ENCODE peak calls at places on chromosomes 1 and 21, in nine cellular contexts. D is brain microvascular endothelial cell; R is tibial nerve; F is globus pallidus; B is fibroblast of the aortic adventitia; Y is fibroblast of mammary gland; A is lung microvascular endothelial cell; H is NT2/D1; P is activated T-helper 2 cell treated with anti-CD3 and anti-CD28 coated beads, Interferon-gamma antibody, Interleukin-2, Interleukin-4, amounts not matched to agents 10 μg/mL and 5 μg/mL and 100 μg/mL, durations not matched to agents 14 hours and 24 hours and 36 hours. S is an unnamed sample.

GRCh38 chr21:27023186-27023585 is 56.3 kb upstream of the ADAMTS5 start:
- DNase-seq in B (peak), R (no peak), D (no peak), F (no peak), H (no peak), Y (no peak), A (no peak), P (no peak), S (peak)

GRCh38 chr1:195715652-195716051 is 892.6 kb downstream of the KCNT2 start:
- DNase-seq in Y (no peak), D (no peak), F (no peak), P (no peak), H (no peak), R (no peak), A (no peak), B (no peak), S (no peak)

GRCh38 chr1:117753652-117754051 is 147.8 kb downstream of the TENT5C start:
- DNase-seq in P (no peak), F (no peak), R (no peak), A (no peak), H (no peak), D (peak), Y (peak), B (peak), S (peak)

GRCh38 chr1:227093309-227093708 is 153.2 kb downstream of the COQ8A start:
- DNase-seq in P (no peak), Y (no peak), F (no peak), A (no peak), H (no peak), B (no peak), R (no peak), D (no peak), S (no peak)

GRCh38 chr1:207009945-207010344 is 22.6 kb downstream of the C1orf116 start:
- DNase-seq in P (no peak), D (no peak), Y (no peak), B (no peak), A (no peak), R (no peak), H (no peak), F (no peak), S (no peak)

GRCh38 chr1:2893473-2894120 is 92.1 kb upstream of the TTC34 start:
- DNase-seq in P (no peak), Y (no peak), B (no peak), F (no peak), R (no peak), D (no peak), H (no peak), A (no peak), S (no peak)

GRCh38 chr1:54136269-54136896 is 16.4 kb downstream of the CDCP2 start:
- DNase-seq in A (no peak), B (no peak), H (no peak), F (no peak), R (no peak), D (no peak), P (no peak), Y (no peak), S (no peak)

GRCh38 chr21:34147835-34148804 is 74.7 kb downstream of the MRPS6 start:
- DNase-seq in R (no peak), F (no peak), H (no peak), D (peak), A (no peak), Y (no peak), B (peak), P (no peak), S (peak)

S was measured in EL.